ENCODE peak calls at places on chromosomes 7 and 10, in four cellular contexts. T is GM06990, M is BJ, G is heart left ventricle. E is an unnamed sample. For H3K36me3, the result is how much of the 10 kb centered on the place peaks cover.

GRCh38 chr7:123628829-123629228 is 26.8 kb upstream of the LMOD2 start:
- DNase-seq in T (no peak), M (no peak), G (no peak), E (no peak)

GRCh38 chr7:82051641-82052040 is 281.8 kb upstream of the HGF start:
- DNase-seq in T (no peak), G (no peak), M (no peak), E (no peak)

GRCh38 chr10:74419491-74420466 is 268.8 kb downstream of the ADK start:
- DNase-seq in G (no peak), T (peak), M (no peak), E (no peak)

GRCh38 chr10:118457824-118458428 is 115.8 kb upstream of the FAM204A start:
- DNase-seq in T (no peak), G (no peak), M (no peak), E (no peak)

GRCh38 chr7:42144253-42145002 is 92.6 kb downstream of the GLI3 start:
- DNase-seq in M (no peak), T (no peak), G (no peak), E (no peak)

GRCh38 chr7:90580051-90580450 is 16.1 kb upstream of the CDK14 start:
- DNase-seq in G (no peak), M (no peak), T (no peak), E (no peak)

GRCh38 chr7:55109384-55110167 is 90.8 kb downstream of the EGFR start:
- DNase-seq in G (no peak), T (no peak), M (no peak), E (no peak)

GRCh38 chr7:34838329-34838728 is 180.3 kb downstream of the NPSR1 start:
- DNase-seq in M (no peak), T (no peak), G (no peak), E (no peak)

GRCh38 chr7:94620703-94621118 is 35.2 kb downstream of the SGCE start:
- DNase-seq in M (peak), G (peak), T (peak), E (peak)

GRCh38 chr10:99357691-99358090 is 28.5 kb downstream of the CNNM1 start:
- DNase-seq in M (no peak), G (no peak), T (no peak), E (no peak)

GRCh38 chr10:47257396-47258120 is 42.4 kb upstream of the GDF10 start:
- DNase-seq in G (no peak), M (no peak), T (peak), E (no peak)

GRCh38 chr7:66076459-66077329 is 1.1 kb downstream of the ASL start:
- DNase-seq in M (no peak), G (no peak), T (no peak), E (no peak)

GRCh38 chr7:33921216-33921938 is 16.0 kb downstream of the BMPER start:
- DNase-seq in T (no peak), M (no peak), G (peak), E (peak)

GRCh38 chr7:45985902-45986301 is 64.8 kb upstream of the IGFBP3 start:
- DNase-seq in M (no peak), T (no peak), G (no peak), E (no peak)

GRCh38 chr10:75395171-75395954 is 6.2 kb downstream of the ZNF503 start:
- DNase-seq in M (no peak), G (peak), T (peak), E (peak)

GRCh38 chr7:33692956-33693355 is 212.4 kb upstream of the BMPER start:
- DNase-seq in G (no peak), T (no peak), M (peak), E (no peak)

GRCh38 chr7:47489624-47490023 is 92.3 kb downstream of the TNS3 start:
- DNase-seq in M (no peak), G (no peak), T (no peak), E (no peak)

GRCh38 chr7:50853311-50853710 is 70.6 kb upstream of the GRB10 start:
- DNase-seq in M (no peak), G (no peak), T (no peak), E (no peak)

GRCh38 chr7:47571355-47572100 is 10.4 kb downstream of the TNS3 start:
- DNase-seq in T (no peak), M (peak), G (peak), E (peak)

GRCh38 chr7:5758753-5759330 is 22.6 kb downstream of the RNF216 start:
- DNase-seq in G (no peak), M (no peak), T (no peak), E (no peak)

GRCh38 chr7:37076668-37077067 is 352.4 kb upstream of the AOAH start:
- DNase-seq in M (no peak), G (no peak), T (no peak), E (no peak)

GRCh38 chr7:69656890-69657289 is 58.6 kb downstream of the AUTS2 start:
- DNase-seq in G (peak), T (no peak), M (peak), E (peak)

GRCh38 chr10:88565072-88565471 is 18.0 kb downstream of the RNLS start:
- DNase-seq in M (no peak), T (peak), G (no peak), E (no peak)

GRCh38 chr7:2719007-2719406 is 31.0 kb downstream of the AMZ1 start:
- DNase-seq in G (no peak), M (no peak), T (no peak), E (no peak)

GRCh38 chr7:47669178-47669878 is 87.4 kb upstream of the TNS3 start:
- DNase-seq in G (peak), T (peak), M (peak), E (peak)

GRCh38 chr7:45033261-45033930 is 33.4 kb downstream of the CCM2 start:
- DNase-seq in M (no peak), G (no peak), T (no peak), E (no peak)

GRCh38 chr10:132307823-132308587 is at the start of gene STK32C:
- DNase-seq in M (no peak), T (peak), G (peak), E (peak)

GRCh38 chr7:1883031-1883761 is 213.1 kb downstream of the ELFN1 start:
- DNase-seq in M (peak), T (no peak), G (no peak), E (no peak)

GRCh38 chr7:105032553-105033214 is 18.7 kb downstream of the KMT2E start:
- DNase-seq in G (no peak), T (no peak), M (no peak), E (no peak)

GRCh38 chr7:157044151-157044687 is 33.8 kb upstream of the MNX1 start:
- DNase-seq in M (no peak), G (no peak), T (no peak), E (no peak)

GRCh38 chr7:11437987-11438386 is 394.0 kb downstream of the THSD7A start:
- DNase-seq in T (no peak), G (no peak), M (no peak), E (no peak)

GRCh38 chr10:88913803-88914202 is 33.8 kb downstream of the STAMBPL1 start:
- DNase-seq in G (no peak), T (no peak), M (no peak), E (no peak)

GRCh38 chr7:126792501-126792900 is 460.2 kb downstream of the GRM8 start:
- DNase-seq in T (no peak), M (no peak), G (no peak), E (no peak)

GRCh38 chr10:79984851-79985250 is 35.9 kb upstream of the SFTPD start:
- DNase-seq in M (no peak), G (no peak), T (no peak), E (no peak)

GRCh38 chr10:108203905-108204527 is 1039.5 kb upstream of the SORCS1 start:
- DNase-seq in M (no peak), T (no peak), G (no peak), E (no peak)

GRCh38 chr10:364267-364775 is 229.1 kb downstream of the ZMYND11 start:
- DNase-seq in M (no peak), T (no peak), G (no peak), E (no peak)

GRCh38 chr10:361203-362135 is 226.2 kb downstream of the ZMYND11 start:
- DNase-seq in M (no peak), T (no peak), G (no peak), E (no peak)

GRCh38 chr10:366186-366585 is 230.9 kb downstream of the ZMYND11 start:
- DNase-seq in G (no peak), T (no peak), M (no peak), E (no peak)

GRCh38 chr10:360653-361052 is 225.4 kb downstream of the ZMYND11 start:
- DNase-seq in G (no peak), M (no peak), T (no peak), E (no peak)

GRCh38 chr10:363152-363551 is 227.9 kb downstream of the ZMYND11 start:
- DNase-seq in M (no peak), T (no peak), G (no peak), E (no peak)
- H3K36me3 ChIP-seq in M (under half), T (under half), G (under half), E (half or more)

GRCh38 chr7:118079369-118079768 is 104.6 kb upstream of the LSM8 start:
- DNase-seq in G (no peak), M (no peak), T (no peak), E (no peak)

GRCh38 chr7:118082506-118082905 is 101.5 kb upstream of the LSM8 start:
- DNase-seq in M (no peak), G (no peak), T (no peak), E (no peak)

GRCh38 chr7:118087121-118087520 is 96.8 kb upstream of the LSM8 start:
- DNase-seq in G (no peak), T (no peak), M (no peak), E (no peak)

GRCh38 chr7:118080947-118081346 is 103.0 kb upstream of the LSM8 start:
- DNase-seq in M (peak), G (no peak), T (peak), E (no peak)

DNA sequence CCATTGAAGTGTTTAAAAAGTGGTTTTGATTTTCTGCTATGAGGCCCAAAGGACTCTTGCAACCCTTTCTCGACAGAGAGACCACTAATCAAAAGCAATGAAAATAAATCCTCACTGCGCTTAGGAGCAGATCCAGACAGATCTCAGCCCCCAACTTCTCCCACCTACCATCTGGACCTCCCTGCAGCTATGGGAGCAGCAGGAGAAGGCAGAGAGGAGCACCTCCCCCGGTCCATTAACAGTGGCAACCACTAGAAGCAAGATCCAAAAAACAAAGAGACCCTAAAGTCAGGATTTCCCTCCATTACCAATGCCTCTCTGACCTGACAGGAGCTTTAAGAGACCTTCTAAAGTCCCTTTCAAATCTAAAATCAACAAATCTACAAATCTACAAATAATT is 99.0 kb upstream of the LSM8 start:
- DNase-seq in M (no peak), G (no peak), T (no peak), E (no peak)
- H3K36me3 ChIP-seq in M (under half), G (under half), T (under half), E (under half)

GRCh38 chr10:95650232-95650631 is 6.3 kb downstream of the ALDH18A1 start:
- DNase-seq in T (no peak), G (no peak), M (no peak), E (no peak)

GRCh38 chr10:95646160-95646559 is 10.4 kb downstream of the ALDH18A1 start:
- DNase-seq in M (no peak), T (no peak), G (no peak), E (no peak)

GRCh38 chr10:95640891-95641315 is 15.6 kb downstream of the ALDH18A1 start:
- DNase-seq in T (no peak), G (no peak), M (no peak), E (no peak)

GRCh38 chr10:95648138-95648537 is 8.4 kb downstream of the ALDH18A1 start:
- DNase-seq in G (no peak), T (no peak), M (no peak), E (no peak)

GRCh38 chr10:95644935-95645334 is 11.6 kb downstream of the ALDH18A1 start:
- DNase-seq in T (no peak), G (no peak), M (no peak), E (no peak)
- H3K36me3 ChIP-seq in T (under half), G (half or more), M (under half), E (under half)

GRCh38 chr10:101671453-101671852 is 23.5 kb downstream of the FBXW4 start:
- DNase-seq in M (no peak), G (no peak), T (peak), E (no peak)
- H3K36me3 ChIP-seq in M (under half), G (half or more), T (under half), E (under half)

GRCh38 chr7:25119102-25119501 is 6.0 kb downstream of the CYCS start:
- DNase-seq in T (no peak), G (no peak), M (no peak), E (no peak)
- H3K36me3 ChIP-seq in T (under half), G (under half), M (under half), E (under half)

GRCh38 chr7:101731502-101732084 is 85.8 kb upstream of the CUX1 start:
- DNase-seq in M (no peak), G (no peak), T (no peak), E (no peak)
- H3K36me3 ChIP-seq in M (under half), G (under half), T (under half), E (under half)

E was measured in psoas muscle.